ENCODE peak calls at places on chromosome 1, in nine cellular contexts. L is lower lobe of right lung, G is neuronal stem cell, R is upper lobe of right lung, N is left ventricle myocardium inferior, U is bronchial epithelial cell, C is choroid plexus epithelial cell, J is heart right ventricle, A is astrocyte of the spinal cord. X is an unnamed sample.

GRCh38 chr1:235326719-235327558 is 1.0 kb downstream of the ARID4B start:
- DNase-seq in L (peak; percentile 60), G (peak; percentile 17), R (peak; percentile 74), N (peak; percentile 34), U (peak; percentile 26), C (peak; percentile 22), J (peak; percentile 33), A (no peak), X (no peak)

GRCh38 chr1:199405634-199406196 is 621.8 kb upstream of the NR5A2 start:
- DNase-seq in L (no peak), G (no peak), R (no peak), N (no peak), U (no peak), C (no peak), J (no peak), A (no peak), X (no peak)

GRCh38 chr1:62187548-62187947 is 7.1 kb upstream of the L1TD1 start:
- DNase-seq in L (no peak), G (no peak), R (no peak), N (no peak), U (no peak), C (no peak), J (no peak), A (no peak), X (no peak)

GRCh38 chr1:53956308-53957168 is 10.4 kb downstream of the LRRC42 start:
- DNase-seq in L (no peak), G (no peak), R (no peak), N (no peak), U (peak; percentile 64), C (peak; percentile 40), J (no peak), A (no peak), X (no peak)

GRCh38 chr1:98331718-98332311 is 329.7 kb upstream of the SNX7 start:
- DNase-seq in L (no peak), G (no peak), R (no peak), N (no peak), U (no peak), C (peak; percentile 53), J (no peak), A (no peak), X (no peak)

GRCh38 chr1:93988634-93989350 is 79.6 kb upstream of the GCLM start:
- DNase-seq in L (no peak), G (no peak), R (no peak), N (no peak), U (peak; percentile 97), C (peak; percentile 92), J (no peak), A (peak; percentile 87), X (peak; percentile 72)

GRCh38 chr1:205438213-205439158 is 16.6 kb upstream of the LEMD1 start:
- DNase-seq in L (peak; percentile 84), G (no peak), R (peak; percentile 88), N (peak; percentile 86), U (peak; percentile 55), C (peak; percentile 84), J (peak; percentile 90), A (peak; percentile 57), X (peak; percentile 23)

GRCh38 chr1:110749960-110750359 is 75.2 kb upstream of the KCNA3 start:
- DNase-seq in L (no peak), G (no peak), R (no peak), N (no peak), U (no peak), C (no peak), J (no peak), A (no peak), X (no peak)

GRCh38 chr1:230797376-230798186 is 50.4 kb downstream of the CAPN9 start:
- DNase-seq in L (no peak), G (peak; percentile 51), R (no peak), N (peak; percentile 41), U (peak; percentile 38), C (peak; percentile 86), J (peak; percentile 75), A (peak; percentile 81), X (peak; percentile 52)

GRCh38 chr1:33266766-33267165 is 10.5 kb downstream of the ZNF362 start:
- DNase-seq in L (no peak), G (no peak), R (no peak), N (no peak), U (no peak), C (no peak), J (no peak), A (no peak), X (no peak)

GRCh38 chr1:33269621-33270020 is 13.3 kb downstream of the ZNF362 start:
- DNase-seq in L (no peak), G (no peak), R (no peak), N (no peak), U (no peak), C (no peak), J (no peak), A (no peak), X (no peak)

GRCh38 chr1:33267468-33268205 is 11.3 kb downstream of the ZNF362 start:
- DNase-seq in L (no peak), G (no peak), R (no peak), N (no peak), U (peak; percentile 74), C (no peak), J (no peak), A (no peak), X (no peak)

GRCh38 chr1:33268927-33269610 is 12.8 kb downstream of the ZNF362 start:
- DNase-seq in L (no peak), G (no peak), R (no peak), N (no peak), U (no peak), C (no peak), J (no peak), A (no peak), X (no peak)

DNA sequence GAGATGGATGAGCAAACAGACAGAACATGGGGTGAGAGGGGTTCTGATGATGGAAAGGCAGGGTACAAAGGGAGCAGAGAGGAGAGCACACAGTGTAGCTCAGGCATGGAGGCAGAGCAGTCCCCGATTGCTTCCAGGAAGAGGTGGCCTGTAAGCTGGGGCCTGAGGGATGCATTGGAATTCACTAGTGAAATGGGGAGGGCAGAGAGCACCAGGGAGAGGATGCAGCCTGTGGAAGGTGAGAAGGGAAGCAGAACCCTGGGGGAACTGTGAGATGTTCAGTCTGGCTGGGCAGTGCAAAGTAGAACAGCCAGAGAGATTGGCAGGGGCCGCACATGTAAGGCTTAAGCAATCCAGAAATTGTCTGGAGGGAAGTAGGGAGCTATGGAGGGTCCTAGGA is 12.2 kb downstream of the ZNF362 start:
- DNase-seq in L (no peak), G (no peak), R (no peak), N (no peak), U (no peak), C (no peak), J (no peak), A (no peak), X (no peak)
- H3K4me3 ChIP-seq in L (no peak overlapping the region), G (no peak overlapping the region), R (no peak overlapping the region), N (no peak overlapping the region), U (no peak overlapping the region), C (no peak overlapping the region), J (no peak overlapping the region), A (no peak overlapping the region), X (no peak overlapping the region)

DNA sequence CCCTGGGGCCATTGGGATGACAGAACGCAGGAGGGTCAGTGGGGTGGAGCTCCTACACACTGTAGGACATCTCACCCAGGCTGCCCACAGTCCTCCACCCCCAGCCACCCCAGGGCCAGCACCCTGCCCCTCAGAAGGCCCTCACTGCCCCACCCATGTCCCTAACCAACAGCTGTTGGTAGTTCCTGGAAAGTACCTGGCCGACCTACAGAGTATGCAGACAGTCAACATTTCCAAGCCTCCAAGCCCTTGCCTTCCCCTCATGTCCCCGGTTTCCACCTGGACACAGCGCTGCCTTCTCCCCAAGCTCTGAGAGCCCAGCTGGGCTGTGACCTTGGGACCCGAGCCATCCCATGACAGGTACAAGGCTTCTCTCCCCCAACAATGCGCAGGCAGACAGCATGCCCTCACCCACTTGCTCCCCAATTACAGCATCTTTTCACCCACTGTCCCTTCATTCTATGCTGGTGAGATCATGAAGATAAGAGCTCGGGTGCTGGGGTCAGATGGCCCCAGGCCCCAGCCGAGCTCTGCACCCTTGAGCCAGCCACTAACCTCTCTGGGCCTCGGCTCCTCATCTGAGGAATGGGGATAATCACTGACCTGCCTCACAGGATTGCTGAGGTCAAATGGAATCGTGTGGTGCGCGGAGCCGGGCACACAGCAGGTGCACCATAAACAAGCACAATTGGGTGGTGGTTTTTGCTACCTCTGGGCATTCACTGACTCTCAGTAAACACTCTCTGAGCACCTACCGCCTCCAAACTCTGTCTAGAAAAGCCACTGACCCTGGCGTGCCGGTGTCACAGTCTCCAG is 11.2 kb downstream of the LAPTM5 start:
- DNase-seq in L (no peak), G (no peak), R (no peak), N (no peak), U (no peak), C (no peak), J (no peak), A (no peak), X (no peak)
- H3K4me3 ChIP-seq in L (no peak overlapping the region), G (no peak overlapping the region), R (no peak overlapping the region), N (no peak overlapping the region), U (no peak overlapping the region), C (no peak overlapping the region), J (no peak overlapping the region), A (no peak overlapping the region), X (no peak overlapping the region)

GRCh38 chr1:52119722-52120121 is 22.2 kb upstream of the ZFYVE9 start:
- DNase-seq in L (no peak), G (no peak), R (no peak), N (no peak), U (no peak), C (no peak), J (no peak), A (no peak), X (no peak)

GRCh38 chr1:52122424-52122823 is 19.5 kb upstream of the ZFYVE9 start:
- DNase-seq in L (no peak), G (no peak), R (no peak), N (no peak), U (no peak), C (no peak), J (no peak), A (no peak), X (no peak)

GRCh38 chr1:52123622-52124021 is 18.3 kb upstream of the ZFYVE9 start:
- DNase-seq in L (no peak), G (no peak), R (no peak), N (no peak), U (no peak), C (no peak), J (no peak), A (no peak), X (no peak)

GRCh38 chr1:52119291-52119690 is 22.6 kb upstream of the ZFYVE9 start:
- DNase-seq in L (no peak), G (no peak), R (no peak), N (no peak), U (no peak), C (no peak), J (no peak), A (no peak), X (no peak)
- H3K4me3 ChIP-seq in L (no peak overlapping the region), G (no peak overlapping the region), R (no peak overlapping the region), N (no peak overlapping the region), U (no peak overlapping the region), C (no peak overlapping the region), J (no peak overlapping the region), A (no peak overlapping the region), X (no peak overlapping the region)

DNA sequence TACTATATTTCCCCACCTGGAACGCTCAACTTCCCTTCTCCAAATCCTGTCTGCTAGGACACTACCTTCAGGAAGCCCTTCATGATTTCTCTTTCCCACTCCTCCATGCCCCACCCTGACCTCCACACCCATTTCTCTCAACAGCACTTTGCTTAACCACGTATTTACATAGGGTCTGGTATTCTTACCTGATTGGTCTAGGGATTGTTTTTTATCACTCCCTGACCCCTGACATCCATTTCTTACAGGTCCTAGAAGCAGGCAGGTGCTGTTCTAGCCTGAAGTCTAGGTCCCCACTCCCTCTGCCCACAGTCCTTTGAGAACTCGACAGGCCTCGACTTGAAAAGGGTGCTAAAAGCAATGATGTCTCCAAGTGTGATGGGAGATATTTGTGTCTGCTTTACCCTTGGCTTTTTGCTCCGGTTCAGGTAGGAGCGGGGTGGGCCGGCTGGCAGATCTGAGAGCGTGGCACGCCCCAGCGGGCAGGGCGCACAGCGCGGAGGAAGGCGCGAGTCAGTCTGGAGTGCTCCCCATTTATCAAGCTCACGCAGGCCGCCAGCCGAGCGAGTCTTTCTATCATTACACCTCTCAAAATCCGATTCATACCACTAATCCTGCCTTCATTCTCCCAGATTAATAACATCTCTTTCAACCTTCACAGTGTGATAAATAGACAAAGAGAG is 47.7 kb downstream of the DMAP1 start:
- DNase-seq in L (no peak), G (no peak), R (no peak), N (no peak), U (no peak), C (no peak), J (no peak), A (no peak), X (no peak)
- H3K4me3 ChIP-seq in L (no peak overlapping the region), G (no peak overlapping the region), R (no peak overlapping the region), N (no peak overlapping the region), U (no peak overlapping the region), C (no peak overlapping the region), J (no peak overlapping the region), A (no peak overlapping the region), X (no peak overlapping the region)

X was measured in AG04450.